ENCODE peak calls at places on chromosomes 13 and 19, in six cellular contexts. V, I, T, N, M and S are unnamed samples.

GRCh38 chr13:41463823-41464602 is 6.7 kb downstream of the RGCC start:
- DNase-seq in V (no peak), I (peak; percentile 49), T (no peak), N (peak; percentile 74), M (no peak), S (peak; percentile 27)

GRCh38 chr13:32362574-32362973 is 47.3 kb downstream of the BRCA2 start:
- DNase-seq in V (no peak), I (no peak), T (no peak), N (no peak), M (no peak), S (no peak)

GRCh38 chr19:741506-742131 is 9.3 kb upstream of the MISP start:
- DNase-seq in V (no peak), I (peak; percentile 21), T (peak; percentile 47), N (no peak), M (no peak), S (peak; percentile 28)

GRCh38 chr13:39415403-39415802 is 187.6 kb downstream of the LHFPL6 start:
- DNase-seq in V (peak; percentile 3), I (no peak), T (no peak), N (no peak), M (no peak), S (no peak)

GRCh38 chr19:46746281-46746965 is at the start of gene STRN4:
- DNase-seq in V (peak; percentile 42), I (peak; percentile 54), T (no peak), N (peak; percentile 60), M (no peak), S (peak; percentile 49)

GRCh38 chr13:40987606-40988280 is 31.4 kb downstream of the ELF1 start:
- DNase-seq in V (no peak), I (no peak), T (no peak), N (no peak), M (no peak), S (no peak)

GRCh38 chr19:3725640-3726310 is 17.6 kb downstream of the TJP3 start:
- DNase-seq in V (no peak), I (no peak), T (no peak), N (no peak), M (peak; percentile 72), S (no peak)

GRCh38 chr19:17041994-17042393 is 15.4 kb upstream of the CPAMD8 start:
- DNase-seq in V (no peak), I (no peak), T (no peak), N (no peak), M (peak; percentile 26), S (no peak)

GRCh38 chr19:55270172-55270942 is 9.6 kb downstream of the HSPBP1 start:
- DNase-seq in V (no peak), I (no peak), T (no peak), N (no peak), M (no peak), S (no peak)

GRCh38 chr13:58949646-58950045 is 1214.1 kb downstream of the DIAPH3 start:
- DNase-seq in V (no peak), I (no peak), T (no peak), N (no peak), M (no peak), S (no peak)

GRCh38 chr19:33177417-33177976 is 16.6 kb upstream of the LRP3 start:
- DNase-seq in V (no peak), I (peak; percentile 88), T (no peak), N (peak; percentile 66), M (no peak), S (peak; percentile 79)

GRCh38 chr19:18975011-18975410 is 34.0 kb upstream of the HOMER3 start:
- DNase-seq in V (no peak), I (no peak), T (no peak), N (no peak), M (no peak), S (no peak)

GRCh38 chr13:98900442-98900841 is 77.4 kb downstream of the DOCK9 start:
- DNase-seq in V (no peak), I (no peak), T (no peak), N (no peak), M (no peak), S (no peak)

GRCh38 chr13:60090579-60090978 is 73.1 kb downstream of the DIAPH3 start:
- DNase-seq in V (no peak), I (no peak), T (no peak), N (no peak), M (no peak), S (no peak)

GRCh38 chr13:21011378-21011777 is 50.0 kb downstream of the LATS2 start:
- DNase-seq in V (no peak), I (no peak), T (no peak), N (no peak), M (no peak), S (no peak)

GRCh38 chr13:31773538-31773937 is 34.2 kb downstream of the RXFP2 start:
- DNase-seq in V (no peak), I (no peak), T (no peak), N (no peak), M (no peak), S (no peak)